ENCODE peak calls at places on chromosomes 6 and 20, in four cellular contexts. S, Z, X and L are unnamed samples.

GRCh38 chr6:35601331-35602132 is 87.2 kb downstream of the FKBP5 start:
- DNase-seq in Z (peak; percentile 92), S (peak; percentile 33), X (peak; percentile 87), L (peak; percentile 95)

GRCh38 chr20:5557123-5557522 is 193.1 kb upstream of the SHLD1 start:
- DNase-seq in S (peak; percentile 50), Z (peak; percentile 58), X (peak; percentile 21), L (peak; percentile 50)

GRCh38 chr6:82251942-82252341 is 4.4 kb upstream of the IBTK start:
- DNase-seq in S (peak; percentile 52), Z (peak; percentile 47), X (no peak), L (peak; percentile 65)

GRCh38 chr6:137903933-137904821 is 37.1 kb downstream of the TNFAIP3 start:
- DNase-seq in S (peak; percentile 72), Z (peak; percentile 41), X (no peak), L (no peak)

GRCh38 chr6:105993769-105994521 is 92.2 kb upstream of the PRDM1 start:
- DNase-seq in Z (peak; percentile 49), S (no peak), X (no peak), L (peak; percentile 27)

GRCh38 chr20:5844063-5844681 is 94.0 kb downstream of the SHLD1 start:
- DNase-seq in S (peak; percentile 37), Z (peak; percentile 95), X (no peak), L (peak; percentile 42)

GRCh38 chr20:19913927-19914614 is 103.1 kb upstream of the NAA20 start:
- DNase-seq in Z (peak; percentile 70), S (no peak), X (no peak), L (peak; percentile 47)

GRCh38 chr6:1820165-1820564 is 210.4 kb downstream of the FOXC1 start:
- DNase-seq in X (no peak), Z (no peak), S (no peak), L (peak; percentile 26)

GRCh38 chr20:62025832-62026563 is 39.7 kb downstream of the TAF4 start:
- DNase-seq in S (no peak), Z (peak; percentile 79), X (peak; percentile 31), L (peak; percentile 50)

GRCh38 chr20:41072099-41072798 is 43.6 kb downstream of the TOP1 start:
- DNase-seq in X (no peak), Z (peak; percentile 93), S (no peak), L (peak; percentile 85)

GRCh38 chr20:38536310-38536709 is 44.7 kb upstream of the ADIG start:
- DNase-seq in X (no peak), S (no peak), Z (no peak), L (peak; percentile 9)

GRCh38 chr6:117531758-117532276 is 49.3 kb downstream of the DCBLD1 start:
- DNase-seq in S (no peak), X (no peak), Z (peak; percentile 23), L (no peak)

GRCh38 chr20:10591956-10592521 is 81.8 kb downstream of the JAG1 start:
- DNase-seq in Z (peak; percentile 35), S (peak; percentile 12), X (no peak), L (no peak)

GRCh38 chr6:41984623-41985022 is 43.0 kb upstream of the CCND3 start:
- DNase-seq in S (no peak), X (no peak), Z (no peak), L (no peak)

GRCh38 chr6:75291331-75291730 is 6.7 kb upstream of the TMEM30A start:
- DNase-seq in X (no peak), Z (no peak), S (no peak), L (no peak)

GRCh38 chr6:13528232-13528631 is 40.8 kb upstream of the GFOD1 start:
- DNase-seq in Z (no peak), X (no peak), S (no peak), L (no peak)

GRCh38 chr20:46191611-46192010 is 73.5 kb downstream of the CD40 start:
- DNase-seq in Z (no peak), X (no peak), S (no peak), L (no peak)

GRCh38 chr20:14986026-14986655 is 648.7 kb upstream of the FLRT3 start:
- DNase-seq in X (no peak), S (peak; percentile 31), Z (no peak), L (peak; percentile 5)

GRCh38 chr6:2848851-2849250 is 7.2 kb upstream of the SERPINB1 start:
- DNase-seq in X (no peak), S (no peak), Z (no peak), L (no peak)

GRCh38 chr6:107713214-107713962 is 110.7 kb downstream of the SCML4 start:
- DNase-seq in X (no peak), S (no peak), Z (peak; percentile 24), L (no peak)

GRCh38 chr20:37524859-37525708 is 2.6 kb downstream of the BLCAP start:
- DNase-seq in Z (peak; percentile 93), X (no peak), S (peak; percentile 29), L (no peak)

GRCh38 chr6:15961630-15962448 is 167.0 kb upstream of the MYLIP start:
- DNase-seq in Z (no peak), X (no peak), S (no peak), L (no peak)

GRCh38 chr6:8958894-8959511 is 523.7 kb upstream of the SLC35B3 start:
- DNase-seq in X (no peak), Z (peak; percentile 64), S (no peak), L (peak; percentile 27)